ENCODE peak calls at places on chromosome 17, in four cellular contexts. X is HT1080, D is HEK293T, W is cardiac fibroblast. C is an unnamed sample.

GRCh38 chr17:33381201-33381600 is 88.1 kb upstream of the ASIC2 start:
- DNase-seq in W (no peak), D (no peak), X (no peak), C (no peak)

GRCh38 chr17:2902546-2902945 is 106.3 kb downstream of the RAP1GAP2 start:
- DNase-seq in W (no peak), X (no peak), D (no peak), C (no peak)

GRCh38 chr17:42704495-42705494 is 22.5 kb downstream of the CNTNAP1 start:
- DNase-seq in D (no peak), X (no peak), W (no peak), C (no peak)

GRCh38 chr17:18129041-18129502 is 20.5 kb downstream of the MYO15A start:
- DNase-seq in X (peak), D (no peak), W (peak), C (no peak)

GRCh38 chr17:81097943-81098308 is 63.0 kb downstream of the BAIAP2 start:
- DNase-seq in D (no peak), W (no peak), X (peak), C (no peak)

GRCh38 chr17:17305282-17305801 is 2.2 kb downstream of the NT5M start:
- DNase-seq in X (no peak), D (no peak), W (no peak), C (no peak)

GRCh38 chr17:41065829-41066624 is at the start of gene KRTAP2-4:
- DNase-seq in W (peak), X (peak), D (no peak), C (no peak)

GRCh38 chr17:62067165-62068145 is 2.4 kb upstream of the MED13 start:
- DNase-seq in D (no peak), W (no peak), X (no peak), C (no peak)

GRCh38 chr17:83084214-83084613 is 4.8 kb downstream of the METRNL start:
- DNase-seq in X (no peak), D (no peak), W (no peak), C (no peak)

GRCh38 chr17:38864636-38865398 is 5.0 kb upstream of the LASP1 start:
- DNase-seq in X (peak), W (peak), D (no peak), C (no peak)

GRCh38 chr17:31722251-31723056 is 136.6 kb downstream of the COPRS start:
- DNase-seq in W (peak), X (peak), D (no peak), C (no peak)

GRCh38 chr17:64500923-64501765 is 4.3 kb upstream of the POLG2 start:
- DNase-seq in W (no peak), D (no peak), X (no peak), C (no peak)

GRCh38 chr17:74190154-74190553 is 13.3 kb upstream of the RPL38 start:
- DNase-seq in D (peak), X (peak), W (peak), C (peak)

GRCh38 chr17:29844339-29845048 is 85.5 kb downstream of the SSH2 start:
- DNase-seq in W (peak), D (peak), X (no peak), C (no peak)

GRCh38 chr17:8500609-8501008 is 64.9 kb downstream of the NDEL1 start:
- DNase-seq in D (no peak), X (no peak), W (no peak), C (no peak)

GRCh38 chr17:3964203-3965122 is at the start of gene ATP2A3:
- DNase-seq in D (no peak), W (no peak), X (no peak), C (peak)

GRCh38 chr17:31495049-31495885 is 103.8 kb downstream of the RAB11FIP4 start:
- DNase-seq in W (no peak), X (no peak), D (no peak), C (peak)

GRCh38 chr17:82095777-82096708 is 2.0 kb downstream of the FASN start:
- DNase-seq in D (no peak), W (no peak), X (no peak), C (no peak)

GRCh38 chr17:9240659-9241370 is 219.5 kb downstream of the NTN1 start:
- DNase-seq in W (peak), D (peak), X (no peak), C (peak)

GRCh38 chr17:43615330-43615729 is 46.4 kb downstream of the MEOX1 start:
- DNase-seq in W (peak), D (no peak), X (no peak), C (no peak)

GRCh38 chr17:78661092-78661770 is 84.0 kb upstream of the DNAH17 start:
- DNase-seq in W (no peak), X (peak), D (no peak), C (peak)

GRCh38 chr17:72332367-72332766 is 211.5 kb downstream of the SOX9 start:
- DNase-seq in D (no peak), W (peak), X (peak), C (no peak)

GRCh38 chr17:30137158-30137557 is 20.5 kb downstream of the NSRP1 start:
- DNase-seq in W (no peak), D (no peak), X (no peak), C (no peak)

GRCh38 chr17:17540935-17541639 is 44.9 kb upstream of the RASD1 start:
- DNase-seq in X (no peak), W (no peak), D (no peak), C (no peak)

C was measured in Caco-2.